ENCODE peak calls at places on chromosomes 1 and 21, in four cellular contexts. R is dorsolateral prefrontal cortex, N is cardiac fibroblast, J is SK-N-SH. A is an unnamed sample.

GRCh38 chr1:231872461-231872910 is 245.9 kb downstream of the DISC1 start:
- DNase-seq in N (peak; percentile 85), R (no peak), J (no peak), A (no peak)

GRCh38 chr21:45574081-45574501 is 31.9 kb upstream of the SLC19A1 start:
- DNase-seq in J (peak; percentile 40), N (no peak), R (peak; percentile 6), A (no peak)

GRCh38 chr1:174898102-174898802 is 101.5 kb upstream of the CACYBP start:
- DNase-seq in J (no peak), R (no peak), N (no peak), A (no peak)

GRCh38 chr21:46055863-46056281 is 42.0 kb upstream of the COL6A2 start:
- DNase-seq in R (peak; percentile 2), J (no peak), N (peak; percentile 56), A (no peak)

GRCh38 chr1:84693774-84694173 is 3.5 kb upstream of the SSX2IP start:
- DNase-seq in R (no peak), J (no peak), N (no peak), A (no peak)

GRCh38 chr21:45006536-45007079 is 66.8 kb downstream of the SLX9 start:
- DNase-seq in R (no peak), N (no peak), J (no peak), A (no peak)

GRCh38 chr1:32754282-32755097 is 51.9 kb upstream of the SYNC start:
- DNase-seq in N (peak; percentile 23), R (peak; percentile 41), J (peak; percentile 71), A (no peak)

GRCh38 chr1:216847385-216848036 is 124.3 kb upstream of the ESRRG start:
- DNase-seq in R (no peak), N (no peak), J (peak; percentile 16), A (no peak)

GRCh38 chr1:190699165-190699564 is 221.5 kb upstream of the BRINP3 start:
- DNase-seq in N (no peak), J (no peak), R (no peak), A (no peak)

GRCh38 chr21:40950970-40951369 is 104.0 kb upstream of the DSCAM start:
- DNase-seq in N (no peak), R (no peak), J (no peak), A (no peak)

GRCh38 chr21:43787180-43787533 is 2.2 kb upstream of the RRP1 start:
- DNase-seq in J (no peak), N (no peak), R (no peak), A (no peak)

GRCh38 chr1:66242646-66243547 is 291.1 kb upstream of the SGIP1 start:
- DNase-seq in J (peak; percentile 71), R (peak; percentile 91), N (peak; percentile 93), A (peak; percentile 55)

GRCh38 chr1:64183380-64183984 is 19.9 kb upstream of the UBE2U start:
- DNase-seq in R (no peak), J (peak; percentile 70), N (peak; percentile 47), A (no peak)

GRCh38 chr1:61204528-61204927 is 122.2 kb downstream of the NFIA start:
- DNase-seq in N (no peak), R (no peak), J (no peak), A (no peak)

GRCh38 chr1:58745666-58746065 is 38.2 kb downstream of the JUN start:
- DNase-seq in N (no peak), R (no peak), J (no peak), A (no peak)

GRCh38 chr1:244964112-244964971 is 100.0 kb upstream of the HNRNPU start:
- DNase-seq in N (peak; percentile 75), J (peak; percentile 56), R (no peak), A (peak; percentile 37)

GRCh38 chr1:19647643-19648042 is 3.5 kb downstream of the NBL1 start:
- DNase-seq in J (no peak), N (peak; percentile 21), R (no peak), A (no peak)

GRCh38 chr1:32020338-32020737 is 6.7 kb downstream of the KHDRBS1 start:
- DNase-seq in R (no peak), N (peak; percentile 32), J (no peak), A (no peak)

GRCh38 chr1:156676820-156677615 is at the start of gene NES:
- DNase-seq in R (no peak), J (peak; percentile 92), N (peak; percentile 60), A (no peak)

GRCh38 chr1:37620707-37621106 is 14.0 kb downstream of the RSPO1 start:
- DNase-seq in J (no peak), N (no peak), R (no peak), A (no peak)

GRCh38 chr1:155005076-155005971 is 2.7 kb downstream of the ZBTB7B start:
- DNase-seq in J (no peak), R (peak; percentile 76), N (peak; percentile 47), A (no peak)

GRCh38 chr1:228697209-228698016 is 37.9 kb upstream of the RHOU start:
- DNase-seq in R (peak; percentile 60), J (peak; percentile 37), N (peak; percentile 96), A (no peak)

GRCh38 chr21:44513389-44514217 is 26.4 kb downstream of the KRTAP10-1 start:
- DNase-seq in R (no peak), J (no peak), N (no peak), A (no peak)

GRCh38 chr1:169051171-169051570 is 55.3 kb upstream of the ATP1B1 start:
- DNase-seq in R (no peak), J (no peak), N (no peak), A (no peak)

GRCh38 chr1:99548924-99549605 is 96.8 kb upstream of the PALMD start:
- DNase-seq in R (no peak), N (peak; percentile 81), J (peak; percentile 7), A (no peak)

GRCh38 chr1:223756002-223756775 is 43.9 kb downstream of the CAPN2 start:
- DNase-seq in J (no peak), N (no peak), R (peak; percentile 80), A (no peak)

GRCh38 chr1:43764581-43764980 is 57.2 kb downstream of the ST3GAL3 start:
- DNase-seq in N (no peak), R (no peak), J (peak; percentile 34), A (no peak)

GRCh38 chr1:248696261-248696660 is 6.3 kb downstream of the OR14I1 start:
- DNase-seq in N (no peak), R (no peak), J (peak; percentile 15), A (peak; percentile 39)

GRCh38 chr1:149942207-149942606 is 5.5 kb upstream of the MTMR11 start:
- DNase-seq in J (peak; percentile 82), N (peak; percentile 64), R (no peak), A (no peak)

GRCh38 chr21:43634618-43635017 is 24.7 kb downstream of the HSF2BP start:
- DNase-seq in N (no peak), R (no peak), J (no peak), A (no peak)

GRCh38 chr1:35603468-35603867 is 30.4 kb downstream of the TFAP2E start:
- DNase-seq in J (no peak), N (peak; percentile 15), R (no peak), A (no peak)

GRCh38 chr21:39011911-39012310 is 171.3 kb downstream of the PSMG1 start:
- DNase-seq in J (no peak), R (no peak), N (no peak), A (no peak)

GRCh38 chr1:207321045-207321789 is at the start of gene CD55:
- DNase-seq in J (peak; percentile 56), N (peak; percentile 97), R (peak; percentile 88), A (peak; percentile 93)

GRCh38 chr1:113074237-113074636 is 1.2 kb downstream of the LRIG2 start:
- DNase-seq in R (no peak), J (no peak), N (no peak), A (no peak)

GRCh38 chr21:31098576-31099005 is 60.3 kb upstream of the KRTAP19-8 start:
- DNase-seq in J (peak; percentile 75), R (peak; percentile 77), N (peak; percentile 63), A (peak; percentile 28)

GRCh38 chr1:63813829-63814277 is 40.0 kb downstream of the ROR1 start:
- DNase-seq in N (peak; percentile 86), R (no peak), J (no peak), A (no peak)

GRCh38 chr1:238892612-238893011 is 493.8 kb upstream of the CHRM3 start:
- DNase-seq in R (no peak), N (no peak), J (no peak), A (no peak)

GRCh38 chr1:111904478-111905218 is 84.8 kb downstream of the KCND3 start:
- DNase-seq in J (peak; percentile 43), R (no peak), N (no peak), A (peak; percentile 49)

GRCh38 chr1:94275116-94275515 is 37.7 kb upstream of the ARHGAP29 start:
- DNase-seq in J (no peak), N (peak; percentile 37), R (no peak), A (no peak)
- H3K4me3 ChIP-seq in J (no peak overlapping the region), N (no peak overlapping the region), R (no peak overlapping the region), A (no peak overlapping the region)

GRCh38 chr1:201020040-201020591 is 3.4 kb downstream of the KIF21B start:
- DNase-seq in R (no peak), N (no peak), J (no peak), A (no peak)
- H3K4me3 ChIP-seq in R (peak overlapping the region; percentile 5), N (no peak overlapping the region), J (no peak overlapping the region), A (peak overlapping the region; percentile 1)

GRCh38 chr1:153752561-153753195 is 22.5 kb upstream of the SLC27A3 start:
- DNase-seq in J (no peak), N (peak; percentile 96), R (no peak), A (no peak)

GRCh38 chr1:153754266-153754665 is 20.9 kb upstream of the SLC27A3 start:
- DNase-seq in J (no peak), R (no peak), N (no peak), A (no peak)

GRCh38 chr1:153749408-153750005 is 21.7 kb downstream of the INTS3 start:
- DNase-seq in J (peak; percentile 86), N (peak; percentile 90), R (peak; percentile 81), A (peak; percentile 68)

GRCh38 chr1:153750026-153750995 is 22.5 kb downstream of the INTS3 start:
- DNase-seq in N (peak; percentile 64), R (no peak), J (no peak), A (no peak)

DNA sequence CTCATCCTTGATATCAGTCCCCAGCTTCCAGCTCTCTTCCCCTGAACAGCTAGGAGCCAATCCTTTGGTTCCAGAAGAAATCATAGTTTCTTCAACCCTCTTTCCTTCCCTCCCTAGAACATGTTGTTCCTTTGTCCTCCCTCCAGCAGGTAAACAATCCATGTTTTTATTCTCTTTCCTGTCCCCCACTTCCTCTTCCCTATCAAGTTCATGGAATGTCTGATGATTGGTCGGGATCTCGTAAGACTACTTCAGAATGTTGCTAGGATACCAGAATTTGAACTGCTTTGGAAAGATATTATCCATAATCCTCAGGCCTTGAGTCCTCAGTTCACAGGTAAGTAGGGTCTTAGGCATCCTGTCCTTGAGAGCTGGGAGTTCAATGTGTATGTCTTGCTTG is 23.1 kb upstream of the SLC27A3 start:
- DNase-seq in N (peak; percentile 61), R (no peak), J (no peak), A (no peak)
- H3K4me3 ChIP-seq in N (no peak overlapping the region), R (no peak overlapping the region), J (no peak overlapping the region), A (no peak overlapping the region)

GRCh38 chr1:56496158-56496557 is 83.2 kb downstream of the PLPP3 start:
- DNase-seq in J (no peak), N (no peak), R (no peak), A (no peak)
- H3K4me3 ChIP-seq in J (no peak overlapping the region), N (no peak overlapping the region), R (no peak overlapping the region), A (no peak overlapping the region)

GRCh38 chr1:115450641-115451040 is 112.6 kb upstream of the NGF start:
- DNase-seq in R (no peak), J (no peak), N (peak; percentile 35), A (no peak)
- H3K4me3 ChIP-seq in R (no peak overlapping the region), J (no peak overlapping the region), N (no peak overlapping the region), A (no peak overlapping the region)